ENCODE peak calls at places on chromosomes 5 and 9, in nine cellular contexts. One of them, this sample, is unnamed.
A peak's percentile ranks its signal among the peaks of the same experiment; 100 is the strongest.

GRCh38 chr5:87110721-87111120 is 157.0 kb upstream of the RASA1 start:
- DNase-seq in epithelial cell of proximal tubule: no peak
- DNase-seq in fibroblast of villous mesenchyme: no peak
- DNase-seq in GM12865: no peak
- DNase-seq in PC-9: no peak
- DNase-seq in WTC11: no peak
- DNase-seq in BJ: no peak
- DNase-seq in Peyer's patch: no peak
- DNase-seq in colonic mucosa: no peak
- DNase-seq in this sample: no peak

GRCh38 chr9:136784997-136785361 is 6.2 kb upstream of the TMEM141 start:
- DNase-seq in epithelial cell of proximal tubule: no peak
- DNase-seq in fibroblast of villous mesenchyme: no peak
- DNase-seq in GM12865: peak; percentile 55
- DNase-seq in PC-9: no peak
- DNase-seq in WTC11: no peak
- DNase-seq in BJ: no peak
- DNase-seq in Peyer's patch: no peak
- DNase-seq in colonic mucosa: no peak
- DNase-seq in this sample: no peak

GRCh38 chr9:74016004-74016403 is 481.1 kb upstream of the RORB start:
- DNase-seq in epithelial cell of proximal tubule: no peak
- DNase-seq in fibroblast of villous mesenchyme: no peak
- DNase-seq in GM12865: no peak
- DNase-seq in PC-9: no peak
- DNase-seq in WTC11: no peak
- DNase-seq in BJ: no peak
- DNase-seq in Peyer's patch: no peak
- DNase-seq in colonic mucosa: no peak
- DNase-seq in this sample: no peak

GRCh38 chr9:115456515-115456914 is 338.6 kb upstream of the TNC start:
- DNase-seq in epithelial cell of proximal tubule: no peak
- DNase-seq in fibroblast of villous mesenchyme: peak; percentile 10
- DNase-seq in GM12865: no peak
- DNase-seq in PC-9: no peak
- DNase-seq in WTC11: no peak
- DNase-seq in BJ: no peak
- DNase-seq in Peyer's patch: no peak
- DNase-seq in colonic mucosa: no peak
- DNase-seq in this sample: peak; percentile 0

GRCh38 chr9:7135735-7136134 is 378.0 kb downstream of the KDM4C start:
- DNase-seq in epithelial cell of proximal tubule: no peak
- DNase-seq in fibroblast of villous mesenchyme: no peak
- DNase-seq in GM12865: no peak
- DNase-seq in PC-9: no peak
- DNase-seq in WTC11: no peak
- DNase-seq in BJ: no peak
- DNase-seq in Peyer's patch: no peak
- DNase-seq in colonic mucosa: no peak
- DNase-seq in this sample: no peak

GRCh38 chr5:104344809-104345512 is 782.4 kb upstream of the NUDT12 start:
- DNase-seq in epithelial cell of proximal tubule: no peak
- DNase-seq in fibroblast of villous mesenchyme: peak; percentile 14
- DNase-seq in GM12865: no peak
- DNase-seq in PC-9: no peak
- DNase-seq in WTC11: no peak
- DNase-seq in BJ: no peak
- DNase-seq in Peyer's patch: no peak
- DNase-seq in colonic mucosa: no peak
- DNase-seq in this sample: peak; percentile 50

GRCh38 chr9:129640086-129640870 is 1.7 kb downstream of the ASB6 start:
- DNase-seq in epithelial cell of proximal tubule: peak; percentile 69
- DNase-seq in fibroblast of villous mesenchyme: peak; percentile 34
- DNase-seq in GM12865: no peak
- DNase-seq in PC-9: no peak
- DNase-seq in WTC11: no peak
- DNase-seq in BJ: no peak
- DNase-seq in Peyer's patch: no peak
- DNase-seq in colonic mucosa: no peak
- DNase-seq in this sample: no peak

GRCh38 chr9:91144782-91145181 is 216.9 kb downstream of the AUH start:
- DNase-seq in epithelial cell of proximal tubule: no peak
- DNase-seq in fibroblast of villous mesenchyme: no peak
- DNase-seq in GM12865: no peak
- DNase-seq in PC-9: no peak
- DNase-seq in WTC11: no peak
- DNase-seq in BJ: peak; percentile 68
- DNase-seq in Peyer's patch: no peak
- DNase-seq in colonic mucosa: no peak
- DNase-seq in this sample: no peak

GRCh38 chr5:44640945-44641456 is 167.7 kb upstream of the MRPS30 start:
- DNase-seq in epithelial cell of proximal tubule: no peak
- DNase-seq in fibroblast of villous mesenchyme: no peak
- DNase-seq in GM12865: no peak
- DNase-seq in PC-9: no peak
- DNase-seq in WTC11: no peak
- DNase-seq in BJ: no peak
- DNase-seq in Peyer's patch: no peak
- DNase-seq in colonic mucosa: no peak
- DNase-seq in this sample: no peak

GRCh38 chr9:15249042-15249818 is 57.8 kb downstream of the TTC39B start:
- DNase-seq in epithelial cell of proximal tubule: no peak
- DNase-seq in fibroblast of villous mesenchyme: peak; percentile 76
- DNase-seq in GM12865: no peak
- DNase-seq in PC-9: no peak
- DNase-seq in WTC11: peak; percentile 15
- DNase-seq in BJ: peak; percentile 41
- DNase-seq in Peyer's patch: no peak
- DNase-seq in colonic mucosa: no peak
- DNase-seq in this sample: peak; percentile 79

GRCh38 chr5:38660194-38660668 is 103.8 kb upstream of the LIFR start:
- DNase-seq in epithelial cell of proximal tubule: peak; percentile 79
- DNase-seq in fibroblast of villous mesenchyme: no peak
- DNase-seq in GM12865: no peak
- DNase-seq in PC-9: peak; percentile 82
- DNase-seq in WTC11: peak; percentile 61
- DNase-seq in BJ: no peak
- DNase-seq in Peyer's patch: no peak
- DNase-seq in colonic mucosa: no peak
- DNase-seq in this sample: no peak

GRCh38 chr5:107402881-107403280 is 267.9 kb downstream of the EFNA5 start:
- DNase-seq in epithelial cell of proximal tubule: no peak
- DNase-seq in fibroblast of villous mesenchyme: no peak
- DNase-seq in GM12865: no peak
- DNase-seq in PC-9: no peak
- DNase-seq in WTC11: peak; percentile 34
- DNase-seq in BJ: no peak
- DNase-seq in Peyer's patch: no peak
- DNase-seq in colonic mucosa: no peak
- DNase-seq in this sample: no peak

GRCh38 chr5:6788956-6789649 is 75.9 kb downstream of the TENT4A start:
- DNase-seq in epithelial cell of proximal tubule: no peak
- DNase-seq in fibroblast of villous mesenchyme: no peak
- DNase-seq in GM12865: no peak
- DNase-seq in PC-9: peak; percentile 27
- DNase-seq in WTC11: no peak
- DNase-seq in BJ: no peak
- DNase-seq in Peyer's patch: no peak
- DNase-seq in colonic mucosa: no peak
- DNase-seq in this sample: no peak

GRCh38 chr9:5851445-5851844 is 18.5 kb upstream of the ERMP1 start:
- DNase-seq in epithelial cell of proximal tubule: peak; percentile 86
- DNase-seq in fibroblast of villous mesenchyme: peak; percentile 95
- DNase-seq in GM12865: peak; percentile 90
- DNase-seq in PC-9: peak; percentile 89
- DNase-seq in WTC11: no peak
- DNase-seq in BJ: no peak
- DNase-seq in Peyer's patch: no peak
- DNase-seq in colonic mucosa: peak; percentile 40
- DNase-seq in this sample: peak; percentile 79

GRCh38 chr5:57725628-57726504 is 243.3 kb upstream of the ACTBL2 start:
- DNase-seq in epithelial cell of proximal tubule: no peak
- DNase-seq in fibroblast of villous mesenchyme: no peak
- DNase-seq in GM12865: no peak
- DNase-seq in PC-9: no peak
- DNase-seq in WTC11: no peak
- DNase-seq in BJ: no peak
- DNase-seq in Peyer's patch: no peak
- DNase-seq in colonic mucosa: no peak
- DNase-seq in this sample: no peak

GRCh38 chr5:170896779-170897178 is 35.0 kb downstream of the RANBP17 start:
- DNase-seq in epithelial cell of proximal tubule: no peak
- DNase-seq in fibroblast of villous mesenchyme: peak; percentile 41
- DNase-seq in GM12865: no peak
- DNase-seq in PC-9: no peak
- DNase-seq in WTC11: peak; percentile 85
- DNase-seq in BJ: no peak
- DNase-seq in Peyer's patch: no peak
- DNase-seq in colonic mucosa: no peak
- DNase-seq in this sample: peak; percentile 65
- TF ChIP-seq CTCF in epithelial cell of proximal tubule: peak; percentile 47
- TF ChIP-seq CTCF in fibroblast of villous mesenchyme: peak; percentile 59
- TF ChIP-seq CTCF in GM12865: peak; percentile 36
- TF ChIP-seq CTCF in PC-9: no peak
- TF ChIP-seq CTCF in WTC11: peak; percentile 77
- TF ChIP-seq CTCF in BJ: peak; percentile 40
- TF ChIP-seq CTCF in Peyer's patch: peak; percentile 15
- TF ChIP-seq CTCF in colonic mucosa: no peak
- TF ChIP-seq CTCF in this sample: peak; percentile 71

GRCh38 chr5:132180134-132180745 is 47.4 kb downstream of the P4HA2 start:
- DNase-seq in epithelial cell of proximal tubule: no peak
- DNase-seq in fibroblast of villous mesenchyme: peak; percentile 73
- DNase-seq in GM12865: peak; percentile 41
- DNase-seq in PC-9: peak; percentile 46
- DNase-seq in WTC11: no peak
- DNase-seq in BJ: peak; percentile 19
- DNase-seq in Peyer's patch: no peak
- DNase-seq in colonic mucosa: peak; percentile 32
- DNase-seq in this sample: peak; percentile 84
- TF ChIP-seq CTCF in epithelial cell of proximal tubule: peak; percentile 85
- TF ChIP-seq CTCF in fibroblast of villous mesenchyme: peak; percentile 87
- TF ChIP-seq CTCF in GM12865: peak; percentile 59
- TF ChIP-seq CTCF in PC-9: peak; percentile 82
- TF ChIP-seq CTCF in WTC11: peak; percentile 54
- TF ChIP-seq CTCF in BJ: peak; percentile 83
- TF ChIP-seq CTCF in Peyer's patch: peak; percentile 62
- TF ChIP-seq CTCF in colonic mucosa: peak; percentile 59
- TF ChIP-seq CTCF in this sample: peak; percentile 73

GRCh38 chr5:135362102-135362501 is 36.9 kb downstream of the MACROH2A1 start:
- DNase-seq in epithelial cell of proximal tubule: no peak
- DNase-seq in fibroblast of villous mesenchyme: no peak
- DNase-seq in GM12865: no peak
- DNase-seq in PC-9: no peak
- DNase-seq in WTC11: no peak
- DNase-seq in BJ: no peak
- DNase-seq in Peyer's patch: no peak
- DNase-seq in colonic mucosa: no peak
- DNase-seq in this sample: no peak

GRCh38 chr5:135356522-135357318 is 42.3 kb downstream of the MACROH2A1 start:
- DNase-seq in epithelial cell of proximal tubule: no peak
- DNase-seq in fibroblast of villous mesenchyme: peak; percentile 86
- DNase-seq in GM12865: no peak
- DNase-seq in PC-9: no peak
- DNase-seq in WTC11: no peak
- DNase-seq in BJ: no peak
- DNase-seq in Peyer's patch: peak; percentile 31
- DNase-seq in colonic mucosa: peak; percentile 62
- DNase-seq in this sample: peak; percentile 83

GRCh38 chr5:135355182-135355581 is 43.8 kb downstream of the MACROH2A1 start:
- DNase-seq in epithelial cell of proximal tubule: no peak
- DNase-seq in fibroblast of villous mesenchyme: no peak
- DNase-seq in GM12865: no peak
- DNase-seq in PC-9: no peak
- DNase-seq in WTC11: no peak
- DNase-seq in BJ: no peak
- DNase-seq in Peyer's patch: no peak
- DNase-seq in colonic mucosa: no peak
- DNase-seq in this sample: no peak

GRCh38 chr5:135360278-135361274 is 38.5 kb downstream of the MACROH2A1 start:
- DNase-seq in epithelial cell of proximal tubule: no peak
- DNase-seq in fibroblast of villous mesenchyme: no peak
- DNase-seq in GM12865: no peak
- DNase-seq in PC-9: no peak
- DNase-seq in WTC11: no peak
- DNase-seq in BJ: no peak
- DNase-seq in Peyer's patch: no peak
- DNase-seq in colonic mucosa: no peak
- DNase-seq in this sample: no peak

DNA sequence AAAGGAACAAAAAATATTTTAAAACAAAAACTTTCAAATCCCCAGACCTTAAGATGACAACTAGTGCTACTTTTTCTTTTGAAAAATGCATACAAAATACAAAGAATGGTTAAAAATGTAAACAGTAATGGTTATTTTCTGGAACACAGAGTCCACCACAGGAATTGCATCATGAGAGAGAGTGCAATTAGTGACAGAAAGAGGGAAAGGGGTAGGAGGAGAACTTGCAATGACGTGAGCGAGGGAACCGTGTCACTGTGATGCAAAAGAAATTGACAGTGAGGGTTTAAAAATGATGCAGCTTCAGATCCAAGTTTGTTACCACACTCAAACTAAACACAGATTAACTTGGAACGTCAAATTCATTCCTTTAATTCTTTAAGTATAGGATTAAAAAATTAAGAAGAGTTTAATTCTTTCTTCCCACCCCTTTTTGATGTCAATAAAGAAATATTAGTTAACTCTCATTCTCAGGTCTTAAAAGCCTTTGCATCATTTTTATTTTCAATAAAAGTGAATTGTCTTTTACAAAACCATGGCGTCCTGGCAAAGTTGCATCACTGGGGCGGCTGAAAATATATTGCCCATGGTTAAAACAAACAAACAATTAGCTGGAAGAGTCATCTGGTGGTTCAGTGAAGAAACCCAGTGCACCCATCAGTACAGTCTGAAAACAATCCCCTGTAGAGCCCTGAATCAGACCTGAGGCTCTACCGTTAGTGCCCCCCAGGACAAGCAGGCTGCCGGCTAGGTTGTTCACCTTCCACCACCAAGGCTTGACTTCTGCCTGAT is 39.5 kb downstream of the MACROH2A1 start:
- DNase-seq in epithelial cell of proximal tubule: no peak
- DNase-seq in fibroblast of villous mesenchyme: peak; percentile 83
- DNase-seq in GM12865: no peak
- DNase-seq in PC-9: no peak
- DNase-seq in WTC11: no peak
- DNase-seq in BJ: no peak
- DNase-seq in Peyer's patch: no peak
- DNase-seq in colonic mucosa: no peak
- DNase-seq in this sample: no peak
- TF ChIP-seq CTCF in epithelial cell of proximal tubule: no peak
- TF ChIP-seq CTCF in fibroblast of villous mesenchyme: no peak
- TF ChIP-seq CTCF in GM12865: no peak
- TF ChIP-seq CTCF in PC-9: no peak
- TF ChIP-seq CTCF in WTC11: no peak
- TF ChIP-seq CTCF in BJ: no peak
- TF ChIP-seq CTCF in Peyer's patch: no peak
- TF ChIP-seq CTCF in colonic mucosa: no peak
- TF ChIP-seq CTCF in this sample: no peak

DNA sequence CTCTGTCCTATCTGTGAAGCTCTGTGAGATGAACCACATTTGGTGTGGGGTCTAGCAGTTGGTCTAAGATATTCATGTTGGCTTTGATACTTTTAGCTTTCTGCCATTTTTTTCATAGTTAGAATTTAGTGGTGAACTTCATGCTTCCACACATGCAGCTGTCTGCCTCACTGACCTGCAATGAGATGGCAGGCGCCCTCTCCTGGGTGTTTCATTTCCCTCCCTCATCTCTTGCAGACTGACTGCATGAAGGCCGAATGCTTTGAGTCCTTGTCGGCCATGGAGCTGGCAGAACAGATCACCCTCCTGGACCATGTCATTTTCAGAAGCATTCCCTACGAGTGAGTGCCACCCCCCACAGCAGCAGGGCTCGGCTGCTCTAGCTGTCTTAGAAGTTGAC is 26.1 kb upstream of the CKMT2 start:
- DNase-seq in epithelial cell of proximal tubule: no peak
- DNase-seq in fibroblast of villous mesenchyme: peak; percentile 12
- DNase-seq in GM12865: peak; percentile 35
- DNase-seq in PC-9: no peak
- DNase-seq in WTC11: peak; percentile 49
- DNase-seq in BJ: no peak
- DNase-seq in Peyer's patch: no peak
- DNase-seq in colonic mucosa: no peak
- DNase-seq in this sample: peak; percentile 33
- TF ChIP-seq CTCF in epithelial cell of proximal tubule: peak; percentile 51
- TF ChIP-seq CTCF in fibroblast of villous mesenchyme: peak; percentile 32
- TF ChIP-seq CTCF in GM12865: peak; percentile 35
- TF ChIP-seq CTCF in PC-9: no peak
- TF ChIP-seq CTCF in WTC11: no peak
- TF ChIP-seq CTCF in BJ: no peak
- TF ChIP-seq CTCF in Peyer's patch: peak; percentile 10
- TF ChIP-seq CTCF in colonic mucosa: no peak
- TF ChIP-seq CTCF in this sample: peak; percentile 10